ENCODE peak calls at places on chromosomes 2 and 18, in five cellular contexts. E is K562, T is heart left ventricle, D is upper lobe of right lung, L is neural progenitor cell. I is an unnamed sample.

GRCh38 chr18:22403950-22404349 is 13.8 kb downstream of the CTAGE1 start:
- DNase-seq in E (no peak), T (no peak), L (no peak), D (no peak), I (no peak)

GRCh38 chr18:63981719-63982118 is 11.8 kb downstream of the SERPINB8 start:
- DNase-seq in E (no peak), L (no peak), D (no peak), T (no peak), I (no peak)

GRCh38 chr2:12330916-12331315 is 385.8 kb upstream of the TRIB2 start:
- DNase-seq in E (no peak), L (no peak), D (no peak), T (no peak), I (peak)

GRCh38 chr2:61362873-61363272 is 108.0 kb downstream of the USP34 start:
- DNase-seq in L (no peak), T (no peak), D (no peak), E (no peak), I (no peak)

GRCh38 chr2:86468162-86469033 is 27.2 kb downstream of the KDM3A start:
- DNase-seq in T (no peak), E (no peak), D (no peak), L (no peak), I (no peak)

GRCh38 chr2:159168707-159169106 is 117.8 kb downstream of the WDSUB1 start:
- DNase-seq in T (no peak), D (no peak), L (no peak), E (no peak), I (no peak)

GRCh38 chr2:239917957-239918481 is 107.1 kb downstream of the NDUFA10 start:
- DNase-seq in L (no peak), T (no peak), D (peak), E (no peak), I (no peak)

GRCh38 chr18:61256291-61256690 is 76.9 kb upstream of the CDH20 start:
- DNase-seq in T (no peak), L (no peak), E (no peak), D (no peak), I (no peak)

GRCh38 chr18:26464128-26465011 is 84.0 kb downstream of the KCTD1 start:
- DNase-seq in T (no peak), D (no peak), E (no peak), L (peak), I (no peak)

GRCh38 chr2:25286025-25286400 is 55.7 kb downstream of the DNMT3A start:
- DNase-seq in L (no peak), T (peak), D (no peak), E (no peak), I (no peak)

GRCh38 chr18:9139400-9140039 is 2.9 kb downstream of the ANKRD12 start:
- DNase-seq in T (no peak), L (no peak), E (no peak), D (no peak), I (no peak)

GRCh38 chr18:58043452-58044369 is at the start of gene NEDD4L:
- DNase-seq in D (peak), T (peak), L (peak), E (peak), I (peak)

GRCh38 chr2:46663614-46664013 is 184.2 kb downstream of the TMEM247 start:
- DNase-seq in D (no peak), T (peak), E (no peak), L (no peak), I (no peak)

GRCh38 chr18:24633121-24633520 is 172.7 kb downstream of the HRH4 start:
- DNase-seq in E (no peak), T (no peak), D (no peak), L (no peak), I (no peak)

GRCh38 chr2:47336259-47337238 is 66.4 kb upstream of the MSH2 start:
- DNase-seq in T (no peak), E (peak), L (no peak), D (no peak), I (no peak)

GRCh38 chr2:48754874-48755273 is 650 bp downstream of the LHCGR start:
- DNase-seq in L (no peak), E (no peak), T (no peak), D (no peak), I (no peak)

GRCh38 chr2:19607931-19608762 is 249.7 kb upstream of the OSR1 start:
- DNase-seq in E (no peak), L (no peak), D (no peak), T (no peak), I (no peak)

GRCh38 chr2:26740346-26740745 is 23.7 kb upstream of the SLC35F6 start:
- DNase-seq in T (no peak), D (no peak), E (no peak), L (no peak), I (no peak)

GRCh38 chr2:179861027-179861776 is at the start of gene ZNF385B:
- DNase-seq in T (no peak), D (peak), L (peak), E (no peak), I (no peak)

GRCh38 chr18:21450503-21450902 is 150.0 kb downstream of the ESCO1 start:
- DNase-seq in D (no peak), E (no peak), L (no peak), T (no peak), I (no peak)

GRCh38 chr2:107932986-107933385 is 53.3 kb upstream of the SLC5A7 start:
- DNase-seq in T (no peak), L (peak), D (no peak), E (peak), I (no peak)

GRCh38 chr2:187867165-187867564 is 312.9 kb upstream of the TFPI start:
- DNase-seq in D (no peak), T (no peak), E (no peak), L (no peak), I (no peak)

GRCh38 chr18:79469309-79469708 is 73.6 kb downstream of the NFATC1 start:
- DNase-seq in E (no peak), D (no peak), T (no peak), L (no peak), I (no peak)

GRCh38 chr2:158142568-158143332 is 41.1 kb downstream of the UPP2 start:
- DNase-seq in D (no peak), L (no peak), E (peak), T (no peak), I (peak)

GRCh38 chr2:12167525-12168317 is 421.3 kb downstream of the LPIN1 start:
- DNase-seq in E (peak), L (peak), D (no peak), T (no peak), I (no peak)

GRCh38 chr18:34978953-34979608 is 62.1 kb upstream of the MAPRE2 start:
- DNase-seq in D (peak), L (peak), T (peak), E (peak), I (peak)

GRCh38 chr2:120589782-120590608 is 145.7 kb upstream of the GLI2 start:
- DNase-seq in E (no peak), D (no peak), L (no peak), T (no peak), I (peak)

DNA sequence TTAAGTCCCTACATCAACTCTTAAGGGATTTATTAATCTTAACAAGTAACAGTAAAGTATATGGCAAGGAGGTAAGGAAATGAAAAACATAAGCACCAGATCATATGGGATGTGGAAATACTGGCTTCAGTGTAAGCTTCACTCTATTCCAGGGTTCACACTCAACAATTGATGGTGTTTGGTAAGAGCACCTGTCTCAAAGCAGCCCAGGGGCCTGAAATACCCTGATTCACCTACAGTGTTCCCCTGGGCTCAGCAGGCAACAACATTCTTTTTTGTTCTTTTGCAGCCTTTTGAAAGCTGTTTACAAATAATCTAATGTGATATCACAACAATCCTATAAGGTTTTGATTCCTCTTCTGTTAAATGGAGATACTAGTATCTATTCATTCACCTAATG is 1.2 kb upstream of the MLPH start:
- DNase-seq in E (no peak), D (no peak), L (no peak), T (no peak), I (no peak)
- H3K4me3 ChIP-seq in E (no peak), D (peak), L (peak), T (peak), I (peak)

GRCh38 chr2:127665267-127665893 is 9.9 kb downstream of the LIMS2 start:
- DNase-seq in D (no peak), T (no peak), L (no peak), E (no peak), I (no peak)
- TF ChIP-seq CTCF in D (no peak), T (no peak), L (no peak), E (no peak), I (no peak)

GRCh38 chr2:193350509-193350908 is 1155.8 kb upstream of the TMEFF2 start:
- DNase-seq in T (no peak), E (no peak), L (no peak), D (no peak), I (no peak)

GRCh38 chr2:193349642-193350041 is 1154.9 kb upstream of the TMEFF2 start:
- DNase-seq in T (no peak), E (no peak), L (no peak), D (no peak), I (no peak)

DNA sequence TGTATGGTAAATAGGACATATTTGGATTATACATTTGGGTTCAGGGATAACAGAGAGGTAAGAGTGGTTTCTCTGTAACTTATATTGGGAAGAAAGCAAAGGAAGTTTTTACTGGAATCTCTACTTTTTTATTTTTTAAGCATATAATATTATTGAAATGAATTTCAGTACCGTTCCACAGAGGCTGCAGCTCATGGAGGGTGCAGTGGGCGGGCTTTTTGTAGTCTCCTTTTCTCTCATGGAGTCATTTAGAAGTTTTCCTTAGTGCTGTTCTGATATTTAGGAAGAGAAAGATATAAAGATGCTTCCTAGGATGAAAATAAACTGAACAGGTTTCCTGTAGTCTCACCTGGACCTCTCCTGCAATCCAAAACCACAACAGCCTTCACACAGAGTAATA is 1153.3 kb upstream of the TMEFF2 start:
- DNase-seq in D (no peak), L (no peak), E (no peak), T (no peak), I (no peak)
- H3K4me3 ChIP-seq in D (peak), L (no peak), E (no peak), T (peak), I (no peak)

GRCh38 chr2:103285354-103285753 is 523.5 kb downstream of the TMEM182 start:
- DNase-seq in E (no peak), T (no peak), L (no peak), D (no peak), I (no peak)

GRCh38 chr2:103289101-103289725 is 527.4 kb downstream of the TMEM182 start:
- DNase-seq in T (no peak), D (no peak), E (peak), L (peak), I (no peak)

DNA sequence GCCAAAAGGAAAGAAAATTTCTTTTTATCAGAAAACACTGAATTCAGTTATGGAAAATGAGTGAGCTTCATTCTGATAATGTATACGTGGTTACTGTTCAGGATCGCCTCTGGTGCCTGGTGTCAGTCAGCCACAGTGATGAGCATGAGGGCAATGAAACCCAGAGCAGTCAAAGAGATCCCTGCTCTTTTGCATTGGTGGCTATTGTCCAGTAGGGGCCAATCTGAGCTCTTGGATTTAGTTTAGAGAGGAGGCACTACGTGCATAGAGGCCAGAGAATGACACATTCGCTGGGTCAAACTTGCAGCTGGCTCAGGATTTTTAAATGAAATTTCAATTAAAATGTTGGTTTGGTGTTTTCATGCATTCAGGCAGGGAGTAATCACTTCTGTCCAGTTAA is 522.9 kb downstream of the TMEM182 start:
- DNase-seq in L (peak), E (no peak), D (no peak), T (no peak), I (no peak)
- TF ChIP-seq CTCF in L (peak), E (no peak), D (no peak), T (no peak), I (no peak)

DNA sequence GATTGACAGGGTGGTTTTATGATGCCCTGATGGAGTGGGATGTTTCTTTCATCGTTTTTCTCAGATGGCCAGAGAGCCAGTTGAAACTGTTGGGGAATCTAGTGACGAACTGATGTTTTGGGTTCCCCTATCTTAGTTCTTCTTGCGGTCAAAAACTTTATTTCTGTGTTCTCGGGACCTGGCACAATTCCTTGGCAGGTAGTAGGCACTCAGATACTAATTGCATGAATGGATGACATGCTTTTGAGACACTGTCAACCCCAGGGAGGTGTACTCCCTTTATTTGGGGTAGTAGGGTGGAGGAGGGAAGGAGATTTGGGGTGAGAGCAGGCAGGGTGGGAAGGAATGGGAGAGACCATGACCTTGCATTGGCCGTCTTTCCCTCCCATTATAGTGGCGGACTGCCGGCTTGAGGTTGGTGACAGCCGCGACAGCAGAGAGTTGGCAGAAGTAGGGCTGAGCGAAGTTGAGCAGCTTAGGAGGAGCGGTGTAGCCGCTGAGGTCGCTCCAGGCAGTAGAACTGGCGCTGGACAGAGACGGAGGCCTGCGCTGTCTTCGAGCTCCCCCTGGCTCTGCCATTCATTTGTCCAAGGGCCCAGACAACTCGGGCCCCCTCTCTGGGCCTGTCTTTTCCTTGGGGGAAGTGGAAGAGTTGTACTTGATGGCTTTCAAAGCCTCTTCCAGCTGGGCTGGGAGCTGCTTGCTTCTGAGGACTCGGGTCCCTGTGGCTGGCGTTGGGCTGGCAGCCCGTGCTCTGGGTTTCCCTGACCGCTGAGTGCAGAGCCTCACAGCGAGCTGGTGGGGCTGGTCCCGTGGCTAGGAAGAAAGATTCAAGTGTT is 2.6 kb downstream of the TET3 start:
- DNase-seq in D (peak), T (no peak), L (peak), E (peak), I (no peak)
- H3K4me3 ChIP-seq in D (peak), T (peak), L (no peak), E (peak), I (peak)

GRCh38 chr2:39529836-39530235 is 92.8 kb upstream of the MAP4K3 start:
- DNase-seq in T (no peak), L (no peak), E (no peak), D (no peak), I (no peak)

GRCh38 chr2:39531220-39531777 is 94.2 kb upstream of the MAP4K3 start:
- DNase-seq in L (no peak), D (no peak), T (no peak), E (no peak), I (no peak)

GRCh38 chr2:39532933-39533332 is 95.8 kb upstream of the MAP4K3 start:
- DNase-seq in L (no peak), T (no peak), E (no peak), D (no peak), I (no peak)

GRCh38 chr2:39528701-39529100 is 91.6 kb upstream of the MAP4K3 start:
- DNase-seq in T (no peak), E (no peak), L (no peak), D (no peak), I (no peak)

DNA sequence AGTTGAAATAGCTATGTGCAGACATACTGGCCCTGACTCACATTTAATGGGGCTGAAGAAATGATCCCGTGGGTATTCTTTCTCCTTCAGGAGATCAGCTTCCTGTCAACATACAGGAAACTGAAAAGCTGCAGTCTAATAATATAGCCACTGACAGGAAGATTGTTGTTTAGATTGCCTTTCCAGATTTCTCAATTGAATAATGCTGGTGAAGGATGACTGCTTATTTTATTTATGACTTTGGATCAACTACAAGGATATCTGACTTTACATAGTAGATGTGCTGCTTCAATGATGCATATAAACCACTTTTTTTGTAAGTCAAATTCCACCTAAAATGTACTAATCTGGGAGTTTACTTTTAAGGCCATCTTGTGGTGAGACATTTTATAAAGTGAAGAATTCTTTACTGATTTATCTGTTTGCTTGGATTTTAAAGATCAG is 93.4 kb upstream of the MAP4K3 start:
- DNase-seq in T (no peak), D (no peak), L (no peak), E (no peak), I (no peak)
- TF ChIP-seq CTCF in T (no peak), D (no peak), L (no peak), E (peak), I (no peak)

DNA sequence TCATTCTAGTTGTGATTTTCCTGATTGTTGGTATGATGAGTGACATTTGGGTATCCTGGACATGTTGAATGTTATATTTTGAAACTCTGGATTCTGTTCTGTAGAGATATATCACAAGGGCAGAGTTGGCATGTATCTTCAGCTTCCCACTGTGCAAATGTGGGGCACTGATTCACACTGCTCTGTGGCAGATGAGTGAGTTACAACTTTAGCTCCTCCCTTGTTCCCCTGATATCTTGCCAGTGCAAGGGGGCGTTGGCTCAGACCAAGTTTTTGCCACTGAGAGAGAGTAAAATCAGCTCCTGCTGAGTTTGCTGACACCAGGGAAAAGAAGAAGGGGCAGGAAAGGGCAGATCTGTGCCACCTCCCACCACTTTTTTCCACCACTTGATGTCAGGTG is 199.6 kb upstream of the MMADHC start:
- DNase-seq in L (no peak), D (no peak), T (no peak), E (no peak), I (no peak)
- H3K4me3 ChIP-seq in L (no peak), D (no peak), T (no peak), E (no peak), I (no peak)

DNA sequence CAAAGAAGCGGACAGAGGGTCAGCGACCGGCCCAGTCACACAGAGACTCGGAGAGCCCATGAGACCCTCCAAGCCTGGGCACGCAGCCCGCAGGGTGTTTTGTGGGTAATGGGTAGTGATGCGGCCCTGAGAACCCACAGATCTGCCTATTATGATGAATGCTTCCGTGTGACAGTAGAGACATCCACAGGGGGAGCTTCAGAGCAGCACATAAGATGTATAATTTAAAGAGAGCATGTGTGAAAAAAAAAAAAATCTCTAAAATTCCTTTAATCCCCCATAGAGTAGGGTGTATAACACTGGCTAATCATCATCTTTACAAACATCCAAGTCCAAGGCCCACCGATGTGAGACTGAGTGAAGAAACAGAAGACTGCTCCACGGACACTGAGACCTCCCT is 34.6 kb downstream of the BIN1 start:
- DNase-seq in D (no peak), E (no peak), T (no peak), L (no peak), I (no peak)
- TF ChIP-seq CTCF in D (no peak), E (no peak), T (no peak), L (no peak), I (peak)

GRCh38 chr18:53796042-53796729 is 428.3 kb downstream of the MBD2 start:
- DNase-seq in T (no peak), D (no peak), E (no peak), L (no peak), I (peak)
- H3K4me3 ChIP-seq in T (no peak), D (no peak), E (no peak), L (no peak), I (no peak)

GRCh38 chr18:23618862-23619387 is 32.6 kb upstream of the NPC1 start:
- DNase-seq in L (peak), E (no peak), T (peak), D (peak), I (no peak)
- TF ChIP-seq CTCF in L (peak), E (no peak), T (no peak), D (no peak), I (peak)